ENCODE peak calls at places on chromosomes 16 and 17, in four cellular contexts. One of them, this sample, is unnamed.

GRCh38 chr16:85042126-85042525 is 14.5 kb downstream of the KIAA0513 start:
- DNase-seq in hepatocyte: no peak
- DNase-seq in effector memory CD8-positive, alpha-beta T cell: no peak
- DNase-seq in right atrium auricular region: no peak
- DNase-seq in this sample: no peak

GRCh38 chr17:32484628-32485027 is 2.2 kb upstream of the CDK5R1 start:
- DNase-seq in effector memory CD8-positive, alpha-beta T cell: no peak
- DNase-seq in hepatocyte: no peak
- DNase-seq in right atrium auricular region: no peak
- DNase-seq in this sample: no peak

GRCh38 chr16:75402821-75403475 is 30.4 kb downstream of the CFDP1 start:
- DNase-seq in effector memory CD8-positive, alpha-beta T cell: peak
- DNase-seq in right atrium auricular region: no peak
- DNase-seq in hepatocyte: peak
- DNase-seq in this sample: no peak

GRCh38 chr17:42291136-42291535 is 2.8 kb downstream of the STAT5A start:
- DNase-seq in hepatocyte: no peak
- DNase-seq in right atrium auricular region: no peak
- DNase-seq in effector memory CD8-positive, alpha-beta T cell: no peak
- DNase-seq in this sample: no peak

GRCh38 chr17:17041018-17041521 is 1.2 kb upstream of the MPRIP start:
- DNase-seq in effector memory CD8-positive, alpha-beta T cell: no peak
- DNase-seq in right atrium auricular region: no peak
- DNase-seq in hepatocyte: peak
- DNase-seq in this sample: no peak

GRCh38 chr16:67563708-67564468 is 1.6 kb downstream of the CTCF start:
- DNase-seq in hepatocyte: peak
- DNase-seq in effector memory CD8-positive, alpha-beta T cell: peak
- DNase-seq in right atrium auricular region: no peak
- DNase-seq in this sample: no peak

GRCh38 chr16:46853713-46854443 is 22.9 kb upstream of the C16orf87 start:
- DNase-seq in hepatocyte: peak
- DNase-seq in right atrium auricular region: peak
- DNase-seq in effector memory CD8-positive, alpha-beta T cell: peak
- DNase-seq in this sample: peak

GRCh38 chr17:80408872-80409271 is 6.1 kb upstream of the ENDOV start:
- DNase-seq in right atrium auricular region: no peak
- DNase-seq in hepatocyte: peak
- DNase-seq in effector memory CD8-positive, alpha-beta T cell: no peak
- DNase-seq in this sample: no peak

GRCh38 chr17:50276588-50277356 is 2.5 kb downstream of the TMEM92 start:
- DNase-seq in hepatocyte: no peak
- DNase-seq in right atrium auricular region: no peak
- DNase-seq in effector memory CD8-positive, alpha-beta T cell: no peak
- DNase-seq in this sample: no peak

GRCh38 chr17:74770498-74771318 is 5.4 kb downstream of the NAT9 start:
- DNase-seq in right atrium auricular region: peak
- DNase-seq in hepatocyte: peak
- DNase-seq in effector memory CD8-positive, alpha-beta T cell: peak
- DNase-seq in this sample: peak

GRCh38 chr17:27326585-27326984 is 32.7 kb downstream of the WSB1 start:
- DNase-seq in hepatocyte: no peak
- DNase-seq in effector memory CD8-positive, alpha-beta T cell: no peak
- DNase-seq in right atrium auricular region: no peak
- DNase-seq in this sample: no peak

GRCh38 chr16:66427036-66427446 is at the start of gene BEAN1:
- DNase-seq in effector memory CD8-positive, alpha-beta T cell: no peak
- DNase-seq in right atrium auricular region: no peak
- DNase-seq in hepatocyte: peak
- DNase-seq in this sample: no peak

GRCh38 chr17:34126965-34127364 is 128.1 kb upstream of the CCL2 start:
- DNase-seq in hepatocyte: no peak
- DNase-seq in effector memory CD8-positive, alpha-beta T cell: no peak
- DNase-seq in right atrium auricular region: no peak
- DNase-seq in this sample: no peak

GRCh38 chr16:85555549-85556455 is 57.3 kb upstream of the GSE1 start:
- DNase-seq in right atrium auricular region: no peak
- DNase-seq in effector memory CD8-positive, alpha-beta T cell: no peak
- DNase-seq in hepatocyte: peak
- DNase-seq in this sample: peak

GRCh38 chr16:87131996-87132345 is 185.2 kb downstream of the C16orf95 start:
- DNase-seq in hepatocyte: no peak
- DNase-seq in right atrium auricular region: no peak
- DNase-seq in effector memory CD8-positive, alpha-beta T cell: no peak
- DNase-seq in this sample: no peak

GRCh38 chr17:79716183-79716797 is 14.5 kb upstream of the ENPP7 start:
- DNase-seq in effector memory CD8-positive, alpha-beta T cell: no peak
- DNase-seq in right atrium auricular region: no peak
- DNase-seq in hepatocyte: no peak
- DNase-seq in this sample: no peak

GRCh38 chr17:29789186-29790170 is 140.6 kb downstream of the SSH2 start:
- DNase-seq in hepatocyte: no peak
- DNase-seq in effector memory CD8-positive, alpha-beta T cell: no peak
- DNase-seq in right atrium auricular region: peak
- DNase-seq in this sample: no peak

GRCh38 chr16:1494129-1494640 is 1.0 kb downstream of the TELO2 start:
- DNase-seq in right atrium auricular region: peak
- DNase-seq in hepatocyte: peak
- DNase-seq in effector memory CD8-positive, alpha-beta T cell: no peak
- DNase-seq in this sample: no peak

GRCh38 chr17:59347975-59348391 is 16.5 kb downstream of the YPEL2 start:
- DNase-seq in effector memory CD8-positive, alpha-beta T cell: no peak
- DNase-seq in hepatocyte: no peak
- DNase-seq in right atrium auricular region: no peak
- DNase-seq in this sample: no peak

GRCh38 chr17:36980281-36980761 is 31.6 kb downstream of the AATF start:
- DNase-seq in right atrium auricular region: no peak
- DNase-seq in hepatocyte: no peak
- DNase-seq in effector memory CD8-positive, alpha-beta T cell: no peak
- DNase-seq in this sample: no peak

GRCh38 chr17:7237761-7238417 is 1.4 kb downstream of the PHF23 start:
- DNase-seq in right atrium auricular region: no peak
- DNase-seq in hepatocyte: peak
- DNase-seq in effector memory CD8-positive, alpha-beta T cell: peak
- DNase-seq in this sample: peak

GRCh38 chr16:11792404-11793260 is 4.4 kb downstream of the ZC3H7A start:
- DNase-seq in right atrium auricular region: no peak
- DNase-seq in effector memory CD8-positive, alpha-beta T cell: no peak
- DNase-seq in hepatocyte: peak
- DNase-seq in this sample: peak

GRCh38 chr17:9307313-9307998 is 268.2 kb downstream of the STX8 start:
- DNase-seq in effector memory CD8-positive, alpha-beta T cell: no peak
- DNase-seq in right atrium auricular region: no peak
- DNase-seq in hepatocyte: no peak
- DNase-seq in this sample: no peak

GRCh38 chr17:28345420-28346198 is 10.0 kb downstream of the TNFAIP1 start:
- DNase-seq in effector memory CD8-positive, alpha-beta T cell: no peak
- DNase-seq in hepatocyte: no peak
- DNase-seq in right atrium auricular region: no peak
- DNase-seq in this sample: no peak

GRCh38 chr16:68000024-68000423 is 740 bp upstream of the DPEP2 start:
- DNase-seq in hepatocyte: no peak
- DNase-seq in right atrium auricular region: no peak
- DNase-seq in effector memory CD8-positive, alpha-beta T cell: no peak
- DNase-seq in this sample: no peak

GRCh38 chr17:16909887-16910286 is 62.0 kb downstream of the TNFRSF13B start:
- DNase-seq in right atrium auricular region: no peak
- DNase-seq in hepatocyte: no peak
- DNase-seq in effector memory CD8-positive, alpha-beta T cell: no peak
- DNase-seq in this sample: no peak

GRCh38 chr17:49252148-49252682 is 21.6 kb upstream of the PHOSPHO1 start:
- DNase-seq in hepatocyte: peak
- DNase-seq in effector memory CD8-positive, alpha-beta T cell: no peak
- DNase-seq in right atrium auricular region: no peak
- DNase-seq in this sample: no peak

This sample was measured in D721Med.